ENCODE peak calls at places on chromosome 9, in nine cellular contexts. X is lower lobe of right lung, G is tibial nerve, V is aorta, S is fibroblast of lung, Z is PC-3, A is adrenal gland, D is neural progenitor cell, Y is heart right ventricle. K is an unnamed sample. For H3K36me3, the result is how much of the 10 kb centered on the place peaks cover.

GRCh38 chr9:8857330-8858249 is 1058.0 kb upstream of the DMAC1 start:
- DNase-seq in X (peak), G (peak), V (peak), Z (no peak), Y (peak), A (peak), D (peak), S (peak), K (no peak)

GRCh38 chr9:76996700-76997099 is 22.8 kb upstream of the FOXB2 start:
- DNase-seq in Z (peak), A (peak), D (peak), S (no peak), V (peak), Y (peak), X (no peak), G (no peak), K (no peak)

GRCh38 chr9:99368341-99369326 is 146.6 kb downstream of the SEC61B start:
- DNase-seq in G (no peak), Y (peak), X (no peak), S (peak), A (peak), D (peak), V (peak), Z (peak), K (no peak)

GRCh38 chr9:14222149-14222835 is 91.6 kb downstream of the NFIB start:
- DNase-seq in A (no peak), D (no peak), Y (no peak), G (no peak), X (no peak), S (no peak), V (no peak), Z (no peak), K (no peak)

GRCh38 chr9:103714992-103715391 is 379.1 kb upstream of the SMC2 start:
- DNase-seq in Y (no peak), X (no peak), S (no peak), G (no peak), Z (no peak), V (no peak), D (peak), A (no peak), K (no peak)

GRCh38 chr9:109098221-109098959 is 21.4 kb downstream of the TMEM245 start:
- DNase-seq in Y (peak), G (no peak), S (peak), Z (peak), A (peak), D (peak), X (no peak), V (no peak), K (no peak)

GRCh38 chr9:136482793-136483588 is at the start of gene SEC16A:
- DNase-seq in S (peak), D (peak), G (peak), V (peak), X (peak), A (peak), Y (peak), Z (peak), K (peak)

GRCh38 chr9:137645211-137645610 is 26.4 kb downstream of the EHMT1 start:
- DNase-seq in G (no peak), D (no peak), Z (no peak), V (no peak), Y (no peak), X (no peak), S (no peak), A (no peak), K (no peak)

GRCh38 chr9:6552738-6553121 is 92.8 kb downstream of the GLDC start:
- DNase-seq in X (no peak), Y (no peak), S (peak), V (no peak), G (no peak), D (no peak), A (no peak), Z (no peak), K (no peak)

GRCh38 chr9:129949821-129950220 is 93.2 kb downstream of the FNBP1 start:
- DNase-seq in A (no peak), S (no peak), G (no peak), D (no peak), X (no peak), V (no peak), Y (no peak), Z (no peak), K (no peak)

GRCh38 chr9:93574900-93575705 is 1.3 kb upstream of the PHF2 start:
- DNase-seq in Z (no peak), X (no peak), Y (no peak), D (peak), V (no peak), S (no peak), G (no peak), A (peak), K (no peak)

GRCh38 chr9:22308177-22308576 is 138.4 kb upstream of the DMRTA1 start:
- DNase-seq in V (no peak), G (no peak), D (no peak), X (no peak), Z (peak), Y (no peak), S (no peak), A (no peak), K (no peak)

GRCh38 chr9:112819635-112820496 is 69.3 kb downstream of the SNX30 start:
- DNase-seq in V (peak), D (peak), S (peak), X (no peak), Z (peak), Y (peak), A (peak), G (no peak), K (no peak)

DNA sequence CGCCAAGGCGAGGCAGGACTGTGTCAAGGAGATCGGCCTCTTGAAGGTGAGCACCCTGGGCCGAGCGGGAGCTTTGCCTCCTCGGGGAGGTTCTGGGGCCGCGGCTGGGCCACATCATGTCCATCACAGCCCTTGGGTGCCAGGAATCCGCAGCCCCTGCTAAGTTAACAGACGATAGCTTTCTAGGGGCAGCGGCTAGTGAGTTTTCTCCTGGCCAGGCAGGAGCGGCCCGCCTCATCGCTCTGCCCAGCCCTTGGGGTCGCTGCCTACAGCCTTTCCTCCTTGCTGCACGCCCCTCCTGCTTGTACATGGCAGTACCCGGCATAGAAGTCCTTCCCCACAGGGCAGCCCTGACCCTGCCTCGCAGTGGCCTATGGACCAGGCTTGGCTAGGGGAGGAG is 56.2 kb downstream of the NEK6 start:
- DNase-seq in S (no peak), X (no peak), Y (no peak), Z (no peak), D (no peak), A (no peak), V (no peak), G (no peak), K (no peak)
- H3K36me3 ChIP-seq in S (under half), X (half or more), Y (half or more), Z (under half), D (under half), A (under half), V (under half), G (under half), K (under half)

DNA sequence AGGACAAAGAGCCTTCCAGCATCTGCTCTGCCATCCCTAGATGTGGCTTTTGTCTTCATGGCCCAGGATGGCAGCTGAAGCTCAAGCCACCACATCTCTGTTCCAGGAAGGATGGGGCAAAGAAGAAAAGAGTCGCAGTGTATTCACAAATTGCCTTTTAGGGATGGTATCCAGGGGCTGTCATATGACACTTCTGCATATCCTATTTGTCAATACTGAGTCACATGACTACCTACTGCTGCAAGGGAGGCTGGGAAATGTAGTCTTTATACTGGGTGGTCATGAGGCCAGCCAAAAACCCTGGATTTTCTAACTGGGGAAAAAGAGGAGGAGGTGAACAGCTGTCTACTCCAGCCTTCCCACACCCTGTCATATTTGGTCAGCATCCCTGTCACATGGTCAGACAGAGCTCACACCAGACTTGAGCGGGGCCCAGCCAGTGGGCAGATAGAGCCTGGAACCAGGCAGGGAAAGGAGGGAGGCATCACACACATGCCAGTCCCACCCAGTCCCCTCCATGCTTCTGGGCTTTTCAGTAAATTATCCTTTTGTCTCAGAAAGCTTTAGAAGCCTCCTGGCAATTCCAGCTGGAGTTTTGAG is 52.0 kb downstream of the OLFM1 start:
- DNase-seq in Z (no peak), G (no peak), D (no peak), Y (no peak), A (no peak), X (no peak), V (no peak), S (no peak), K (no peak)
- H3K4me3 ChIP-seq in Z (no peak), G (no peak), D (no peak), Y (no peak), A (no peak), X (no peak), V (no peak), S (no peak), K (no peak)

DNA sequence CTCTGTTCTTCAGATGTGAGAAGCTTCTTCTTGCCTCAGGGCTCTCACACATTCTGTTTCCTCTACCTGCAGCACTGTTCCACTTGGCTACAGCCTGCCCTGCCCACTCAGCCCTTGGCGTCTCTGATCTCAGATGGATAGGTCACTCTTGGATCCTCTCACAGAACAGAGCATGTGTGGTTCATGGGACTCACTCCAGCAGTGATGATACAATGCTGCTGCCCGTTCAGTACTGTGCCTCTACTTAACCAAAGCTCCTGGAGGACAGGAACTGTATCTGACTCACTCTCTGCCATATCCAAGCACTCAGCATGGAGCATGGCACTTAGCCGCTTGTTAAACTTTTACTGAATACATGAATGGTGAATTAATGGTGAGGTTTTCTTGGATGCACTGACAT is 3.4 kb upstream of the SPINK4 start:
- DNase-seq in S (no peak), A (no peak), X (no peak), D (no peak), G (no peak), Y (no peak), V (no peak), Z (no peak), K (no peak)
- H3K27ac ChIP-seq in S (no peak), A (no peak), X (no peak), D (no peak), G (no peak), Y (no peak), V (no peak), Z (no peak), K (no peak)

GRCh38 chr9:107314763-107315162 is 31.7 kb downstream of the RAD23B start:
- DNase-seq in X (no peak), Y (no peak), D (no peak), G (no peak), S (no peak), V (no peak), Z (no peak), A (no peak), K (no peak)
- H3K36me3 ChIP-seq in X (half or more), Y (half or more), D (under half), G (under half), S (under half), V (under half), Z (under half), A (under half), K (under half)

DNA sequence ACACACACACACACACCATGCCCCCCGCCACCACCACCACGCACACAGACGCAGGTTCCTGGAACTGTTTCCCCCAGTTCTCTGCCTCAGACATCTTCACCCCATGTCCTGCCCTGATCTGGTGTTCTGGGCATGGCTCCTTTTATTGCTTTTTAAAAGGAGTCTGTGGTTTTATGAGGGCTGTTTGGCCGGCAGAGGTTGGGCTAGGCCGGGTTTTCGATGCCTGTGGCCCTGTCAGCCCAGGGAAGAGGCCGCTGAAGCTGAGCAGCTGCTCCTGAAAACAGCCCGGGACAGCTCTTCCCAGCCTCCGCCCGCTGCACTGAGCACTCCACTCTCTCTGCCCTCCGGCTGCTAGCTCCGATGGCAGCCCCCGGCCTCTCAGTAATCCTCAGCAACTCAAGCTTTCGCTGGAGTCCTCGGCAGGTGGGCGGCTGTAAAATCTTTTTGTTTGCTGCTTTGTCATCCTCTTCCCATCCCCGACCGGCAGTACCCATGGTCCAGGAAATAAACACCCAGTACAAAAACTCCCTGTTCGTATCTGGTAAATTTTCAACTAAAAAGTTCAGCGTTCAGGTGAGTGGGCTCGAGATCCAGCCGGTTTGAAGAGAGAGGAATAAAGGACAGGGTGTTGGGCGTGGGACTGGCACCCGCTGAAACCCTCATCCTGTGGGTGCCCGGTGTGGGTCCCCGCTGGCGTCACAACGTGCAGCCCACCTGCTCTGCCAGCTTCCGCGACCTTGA is 103.0 kb upstream of the ERCC6L2 start:
- DNase-seq in S (peak), G (peak), Z (peak), A (peak), V (peak), Y (peak), X (no peak), D (peak), K (no peak)
- H3K4me3 ChIP-seq in S (no peak), G (no peak), Z (no peak), A (no peak), V (no peak), Y (peak), X (no peak), D (no peak), K (no peak)

GRCh38 chr9:110897899-110898298 is 140.4 kb downstream of the LPAR1 start:
- DNase-seq in G (no peak), Y (no peak), D (no peak), A (no peak), S (no peak), V (no peak), X (no peak), Z (no peak), K (no peak)
- H3K27ac ChIP-seq in G (peak), Y (peak), D (no peak), A (no peak), S (peak), V (no peak), X (no peak), Z (no peak), K (no peak)

DNA sequence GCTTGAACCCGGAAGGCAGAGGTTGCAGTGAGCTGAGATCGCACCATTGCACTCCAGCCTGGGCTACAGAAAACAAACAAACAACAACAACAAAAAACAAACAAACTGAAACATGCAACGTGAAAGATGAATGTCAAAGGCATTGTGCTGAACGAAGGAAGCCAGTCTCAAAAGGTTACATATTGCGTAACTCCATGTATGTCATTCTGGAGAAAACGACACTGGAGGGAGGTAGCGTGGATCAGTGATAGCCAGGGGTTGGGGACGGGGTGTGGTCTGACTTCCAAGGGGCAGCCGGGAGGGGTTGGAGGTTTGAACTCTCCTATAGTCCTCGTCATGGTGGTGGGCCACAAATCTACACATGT is 12.1 kb upstream of the WDR5 start:
- DNase-seq in X (no peak), S (no peak), Y (no peak), V (no peak), A (no peak), D (no peak), G (no peak), Z (no peak), K (no peak)
- H3K36me3 ChIP-seq in X (under half), S (under half), Y (under half), V (under half), A (under half), D (under half), G (under half), Z (under half), K (under half)

GRCh38 chr9:71928376-71928775 is 16.9 kb downstream of the C9orf85 start:
- DNase-seq in Z (peak), Y (no peak), G (no peak), D (no peak), V (no peak), A (no peak), S (no peak), X (no peak), K (no peak)

GRCh38 chr9:71929223-71929622 is 17.8 kb downstream of the C9orf85 start:
- DNase-seq in G (no peak), X (no peak), A (no peak), Z (peak), S (peak), V (no peak), Y (no peak), D (no peak), K (no peak)

GRCh38 chr9:71931166-71931565 is 19.7 kb downstream of the C9orf85 start:
- DNase-seq in X (no peak), S (no peak), G (no peak), Z (no peak), Y (no peak), D (no peak), A (no peak), V (no peak), K (no peak)

GRCh38 chr9:71928806-71929205 is 17.4 kb downstream of the C9orf85 start:
- DNase-seq in D (no peak), X (no peak), Z (no peak), A (no peak), V (no peak), Y (no peak), G (no peak), S (no peak), K (no peak)

DNA sequence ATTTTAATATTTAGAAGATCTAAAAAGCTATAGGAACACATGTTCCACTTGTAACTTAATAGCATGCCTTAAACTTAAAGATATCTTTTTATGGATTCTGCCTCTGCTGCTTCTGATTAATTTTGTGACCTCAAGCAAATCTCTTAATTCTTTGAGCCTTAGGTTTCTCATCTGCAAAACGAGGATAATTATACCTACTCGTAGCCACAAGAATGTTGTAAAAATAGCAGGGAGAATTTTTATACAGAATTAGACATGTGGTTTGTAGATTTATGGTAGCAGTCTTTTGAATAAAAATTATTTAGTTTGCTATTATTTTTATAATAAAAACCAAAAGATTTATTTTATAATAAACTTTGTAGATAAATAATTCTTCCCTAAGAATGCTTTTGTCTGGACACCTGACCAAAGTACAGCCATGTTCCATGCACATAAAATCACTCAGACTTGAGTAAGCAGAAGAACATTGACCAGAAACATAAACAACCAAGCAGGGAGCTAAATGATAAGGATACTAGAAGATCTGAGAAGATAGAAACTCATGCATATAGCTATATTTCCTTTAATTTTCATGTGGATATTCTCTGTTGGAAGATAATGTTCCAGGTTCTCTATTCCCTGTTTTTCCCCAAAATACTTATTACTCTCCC is 18.5 kb downstream of the C9orf85 start:
- DNase-seq in G (no peak), D (no peak), V (no peak), Z (peak), A (no peak), X (no peak), Y (no peak), S (no peak), K (no peak)
- H3K4me3 ChIP-seq in G (no peak), D (no peak), V (no peak), Z (no peak), A (no peak), X (no peak), Y (no peak), S (no peak), K (no peak)

GRCh38 chr9:127664678-127665507 is 41.9 kb upstream of the CFAP157 start:
- DNase-seq in A (no peak), G (no peak), X (no peak), S (no peak), Y (no peak), D (peak), V (no peak), Z (no peak), K (no peak)
- H3K27ac ChIP-seq in A (no peak), G (peak), X (peak), S (no peak), Y (peak), D (no peak), V (no peak), Z (no peak), K (no peak)

K was measured in effector memory CD4-positive, alpha-beta T cell.